ENCODE peak calls at places on chromosomes 16 and 17, in six cellular contexts. S is psoas muscle, L is thoracic aorta, R is upper lobe of right lung, O is RWPE1, Y is left ventricle myocardium inferior. K is an unnamed sample.
A peak's percentile ranks its signal among the peaks of the same experiment; 100 is the strongest.

GRCh38 chr17:49597928-49598655 is 22.4 kb downstream of the NXPH3 start:
- DNase-seq in S (no peak), L (no peak), R (no peak), O (no peak), Y (no peak), K (no peak)

GRCh38 chr16:86573215-86573614 is 5.1 kb upstream of the FOXL1 start:
- DNase-seq in S (no peak), L (no peak), R (no peak), O (no peak), Y (no peak), K (no peak)

GRCh38 chr16:4661661-4662060 is 31.7 kb upstream of the NUDT16L1 start:
- DNase-seq in S (no peak), L (no peak), R (peak; percentile 79), O (no peak), Y (no peak), K (no peak)

GRCh38 chr16:81360135-81360534 is 45.4 kb downstream of the GAN start:
- DNase-seq in S (no peak), L (no peak), R (no peak), O (no peak), Y (no peak), K (no peak)

GRCh38 chr17:60330731-60331130 is 61.2 kb downstream of the USP32 start:
- DNase-seq in S (no peak), L (no peak), R (no peak), O (no peak), Y (no peak), K (no peak)

GRCh38 chr17:46929413-46929812 is 6.5 kb downstream of the GOSR2 start:
- DNase-seq in S (no peak), L (no peak), R (no peak), O (peak; percentile 60), Y (no peak), K (peak; percentile 71)

GRCh38 chr16:29028457-29029167 is 43.8 kb downstream of the LAT start:
- DNase-seq in S (no peak), L (no peak), R (peak; percentile 40), O (no peak), Y (no peak), K (no peak)

GRCh38 chr16:15587152-15587825 is 55.7 kb downstream of the MARF1 start:
- DNase-seq in S (no peak), L (no peak), R (no peak), O (no peak), Y (no peak), K (no peak)

GRCh38 chr17:39357488-39357887 is 43.9 kb downstream of the FBXL20 start:
- DNase-seq in S (no peak), L (no peak), R (no peak), O (no peak), Y (no peak), K (no peak)

GRCh38 chr16:49484454-49484853 is 110.8 kb downstream of the C16orf78 start:
- DNase-seq in S (peak; percentile 91), L (peak; percentile 43), R (peak; percentile 72), O (peak; percentile 64), Y (peak; percentile 76), K (no peak)

GRCh38 chr16:88022076-88023042 is 71.1 kb downstream of the BANP start:
- DNase-seq in S (no peak), L (no peak), R (peak; percentile 33), O (no peak), Y (no peak), K (no peak)

GRCh38 chr17:81991684-81992513 is 14.5 kb downstream of the ASPSCR1 start:
- DNase-seq in S (peak; percentile 93), L (peak; percentile 29), R (peak; percentile 97), O (peak; percentile 58), Y (peak; percentile 79), K (peak; percentile 41)

GRCh38 chr17:41519501-41520224 is 973 bp upstream of the KRT15 start:
- DNase-seq in S (peak; percentile 16), L (no peak), R (no peak), O (peak; percentile 88), Y (no peak), K (peak; percentile 92)

GRCh38 chr16:79269211-79269863 is 331.2 kb downstream of the MAF start:
- DNase-seq in S (no peak), L (no peak), R (no peak), O (no peak), Y (no peak), K (no peak)

GRCh38 chr16:51431517-51432241 is 280.6 kb upstream of the SALL1 start:
- DNase-seq in S (no peak), L (no peak), R (no peak), O (peak; percentile 66), Y (no peak), K (peak; percentile 87)

GRCh38 chr17:36778458-36778857 is 158.8 kb upstream of the LHX1 start:
- DNase-seq in S (no peak), L (no peak), R (no peak), O (no peak), Y (no peak), K (no peak)

GRCh38 chr17:81500026-81500425 is 12.6 kb downstream of the ACTG1 start:
- DNase-seq in S (no peak), L (no peak), R (no peak), O (no peak), Y (no peak), K (no peak)

GRCh38 chr17:40443988-40444899 is 994 bp downstream of the IGFBP4 start:
- DNase-seq in S (no peak), L (no peak), R (no peak), O (no peak), Y (no peak), K (peak; percentile 44)

GRCh38 chr16:51097729-51098128 is 53.3 kb downstream of the SALL1 start:
- DNase-seq in S (no peak), L (no peak), R (no peak), O (no peak), Y (no peak), K (no peak)

GRCh38 chr17:44655983-44656700 is at the start of gene MEIOC:
- DNase-seq in S (no peak), L (no peak), R (no peak), O (peak; percentile 55), Y (no peak), K (peak; percentile 19)

GRCh38 chr16:25110392-25110947 is 1.1 kb upstream of the LCMT1 start:
- DNase-seq in S (no peak), L (no peak), R (no peak), O (no peak), Y (no peak), K (no peak)

GRCh38 chr17:81983639-81984373 is 6.4 kb downstream of the ASPSCR1 start:
- DNase-seq in S (peak; percentile 43), L (no peak), R (no peak), O (no peak), Y (no peak), K (no peak)

GRCh38 chr17:29617481-29618271 is 5.0 kb downstream of the CORO6 start:
- DNase-seq in S (peak; percentile 88), L (no peak), R (peak; percentile 94), O (no peak), Y (peak; percentile 81), K (peak; percentile 75)

GRCh38 chr17:48961516-48962233 is 6.7 kb downstream of the GIP start:
- DNase-seq in S (no peak), L (no peak), R (no peak), O (peak; percentile 33), Y (no peak), K (no peak)

GRCh38 chr17:48804936-48805411 is 12.1 kb downstream of the TTLL6 start:
- DNase-seq in S (peak; percentile 75), L (no peak), R (peak; percentile 79), O (peak; percentile 81), Y (peak; percentile 38), K (no peak)

GRCh38 chr16:75351183-75351582 is 82.1 kb downstream of the CFDP1 start:
- DNase-seq in S (no peak), L (no peak), R (no peak), O (peak; percentile 77), Y (no peak), K (peak; percentile 55)

GRCh38 chr16:72836985-72837384 is 210.9 kb downstream of the ZFHX3 start:
- DNase-seq in S (no peak), L (no peak), R (no peak), O (no peak), Y (no peak), K (no peak)
- TF ChIP-seq CTCF in S (no peak), L (no peak), R (no peak), O (no peak), Y (no peak), K (no peak)

DNA sequence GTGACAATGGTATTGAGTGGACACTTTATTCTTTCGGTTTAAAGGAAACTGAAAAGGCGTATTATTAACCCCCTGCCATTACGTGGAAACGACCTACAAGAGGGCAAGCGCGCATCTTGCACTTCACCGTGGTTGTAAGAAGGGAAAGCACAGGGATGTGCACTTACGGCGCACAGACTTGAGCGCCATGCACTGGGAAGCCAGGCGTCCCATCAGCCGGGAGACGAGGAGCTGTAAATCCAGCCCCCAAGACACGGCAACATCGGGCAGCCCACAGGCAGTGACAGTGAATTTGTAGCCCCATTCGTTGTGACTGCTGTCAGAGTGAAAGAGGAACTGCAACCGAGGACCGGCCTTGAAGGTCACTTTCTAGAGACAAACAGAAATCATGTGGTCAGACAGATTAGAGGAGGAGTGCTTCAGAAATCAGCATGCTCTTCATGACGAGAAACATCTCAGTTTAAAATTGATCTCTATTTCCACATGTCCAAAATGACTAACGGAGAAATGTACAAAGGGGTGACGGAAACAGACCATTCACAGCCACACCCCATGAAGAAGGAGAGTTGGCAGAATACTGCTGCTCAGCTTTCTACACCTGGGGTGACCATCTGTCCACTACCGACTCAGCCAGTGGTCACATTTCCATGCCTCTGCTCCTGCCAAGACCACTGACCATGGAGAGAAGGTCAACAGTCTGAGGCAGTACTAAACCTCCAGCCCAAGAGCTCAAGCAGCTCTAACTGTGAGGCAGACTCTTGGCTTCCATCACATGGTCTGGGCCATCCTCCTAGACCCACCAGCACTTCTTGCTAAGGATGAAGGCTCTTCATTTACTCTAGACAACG is 68.6 kb downstream of the ZZEF1 start:
- DNase-seq in S (peak; percentile 64), L (no peak), R (no peak), O (no peak), Y (no peak), K (no peak)
- H3K27ac ChIP-seq in S (peak overlapping the region; percentile 94), L (peak overlapping the region; percentile 70), R (no peak overlapping the region), O (no peak overlapping the region), Y (peak overlapping the region; percentile 36), K (no peak overlapping the region)

GRCh38 chr17:71084219-71084618 is 914.9 kb downstream of the KCNJ2 start:
- DNase-seq in S (no peak), L (no peak), R (no peak), O (peak; percentile 30), Y (no peak), K (no peak)
- TF ChIP-seq CTCF in S (no peak), L (peak; percentile 9), R (peak; percentile 51), O (peak; percentile 19), Y (peak; percentile 31), K (peak; percentile 61)

GRCh38 chr17:75459590-75460267 is 3.3 kb downstream of the TMEM94 start:
- DNase-seq in S (no peak), L (no peak), R (no peak), O (no peak), Y (no peak), K (no peak)
- H3K27ac ChIP-seq in S (peak overlapping the region; percentile 98), L (peak overlapping the region; percentile 15), R (peak overlapping the region; percentile 67), O (no peak overlapping the region), Y (peak overlapping the region; percentile 70), K (no peak overlapping the region)

GRCh38 chr17:43171761-43172487 is 910 bp downstream of the NBR1 start:
- DNase-seq in S (no peak), L (no peak), R (no peak), O (peak; percentile 84), Y (no peak), K (peak; percentile 87)
- TF ChIP-seq CTCF in S (no peak), L (no peak), R (peak; percentile 38), O (no peak), Y (peak; percentile 31), K (peak; percentile 61)

GRCh38 chr16:58010886-58011285 is 9.7 kb downstream of the USB1 start:
- DNase-seq in S (no peak), L (no peak), R (no peak), O (no peak), Y (no peak), K (no peak)
- H3K27ac ChIP-seq in S (no peak overlapping the region), L (no peak overlapping the region), R (no peak overlapping the region), O (no peak overlapping the region), Y (no peak overlapping the region), K (no peak overlapping the region)

K was measured in foreskin keratinocyte.